ENCODE peak calls at places on chromosomes 1 and 21, in ten cellular contexts. One of them, this sample, is unnamed.

GRCh38 chr21:20875741-20876140 is 122.5 kb upstream of the NCAM2 start:
- DNase-seq in activated CD8-positive, alpha-beta memory T cell treated with anti-CD3 and anti-CD28 coated beads for 1 hour: no peak
- DNase-seq in stimulated activated CD4-positive, alpha-beta T cell treated with anti-CD3 and anti-CD28 coated beads, Interleukin-2, amount 100 ng/mL, for 24 hours: no peak
- DNase-seq in activated naive CD4-positive, alpha-beta T cell treated with anti-CD3 and anti-CD28 coated beads, Interleukin-2, amount 10 ng/mL, durations not matched to agents 7 days and 5 days: no peak
- DNase-seq in aorta: no peak
- DNase-seq in NCI-H510A treated with DMSO at 0.1 percent for 48 hours: peak
- DNase-seq in NCI-H345: peak
- DNase-seq in IMR-90: no peak
- DNase-seq in mesenteric fat pad: no peak
- DNase-seq in lower lobe of right lung: no peak
- DNase-seq in this sample: no peak

GRCh38 chr1:112794654-112795239 is 79.6 kb upstream of the PPM1J start:
- DNase-seq in IMR-90: no peak
- DNase-seq in activated naive CD4-positive, alpha-beta T cell treated with anti-CD3 and anti-CD28 coated beads, Interleukin-2, amount 10 ng/mL, durations not matched to agents 7 days and 5 days: no peak
- DNase-seq in activated CD8-positive, alpha-beta memory T cell treated with anti-CD3 and anti-CD28 coated beads for 1 hour: no peak
- DNase-seq in stimulated activated CD4-positive, alpha-beta T cell treated with anti-CD3 and anti-CD28 coated beads, Interleukin-2, amount 100 ng/mL, for 24 hours: no peak
- DNase-seq in NCI-H510A treated with DMSO at 0.1 percent for 48 hours: no peak
- DNase-seq in aorta: no peak
- DNase-seq in NCI-H345: no peak
- DNase-seq in mesenteric fat pad: no peak
- DNase-seq in lower lobe of right lung: no peak
- DNase-seq in this sample: no peak

GRCh38 chr1:66527688-66528087 is 6.3 kb upstream of the SGIP1 start:
- DNase-seq in activated CD8-positive, alpha-beta memory T cell treated with anti-CD3 and anti-CD28 coated beads for 1 hour: no peak
- DNase-seq in stimulated activated CD4-positive, alpha-beta T cell treated with anti-CD3 and anti-CD28 coated beads, Interleukin-2, amount 100 ng/mL, for 24 hours: no peak
- DNase-seq in NCI-H345: no peak
- DNase-seq in IMR-90: peak
- DNase-seq in aorta: no peak
- DNase-seq in mesenteric fat pad: no peak
- DNase-seq in activated naive CD4-positive, alpha-beta T cell treated with anti-CD3 and anti-CD28 coated beads, Interleukin-2, amount 10 ng/mL, durations not matched to agents 7 days and 5 days: no peak
- DNase-seq in lower lobe of right lung: no peak
- DNase-seq in NCI-H510A treated with DMSO at 0.1 percent for 48 hours: no peak
- DNase-seq in this sample: no peak

GRCh38 chr1:183283286-183283685 is 97.2 kb downstream of the LAMC2 start:
- DNase-seq in NCI-H510A treated with DMSO at 0.1 percent for 48 hours: no peak
- DNase-seq in stimulated activated CD4-positive, alpha-beta T cell treated with anti-CD3 and anti-CD28 coated beads, Interleukin-2, amount 100 ng/mL, for 24 hours: no peak
- DNase-seq in activated naive CD4-positive, alpha-beta T cell treated with anti-CD3 and anti-CD28 coated beads, Interleukin-2, amount 10 ng/mL, durations not matched to agents 7 days and 5 days: no peak
- DNase-seq in activated CD8-positive, alpha-beta memory T cell treated with anti-CD3 and anti-CD28 coated beads for 1 hour: no peak
- DNase-seq in mesenteric fat pad: no peak
- DNase-seq in lower lobe of right lung: no peak
- DNase-seq in aorta: no peak
- DNase-seq in IMR-90: no peak
- DNase-seq in NCI-H345: no peak
- DNase-seq in this sample: no peak

GRCh38 chr1:233598891-233599541 is 14.9 kb upstream of the KCNK1 start:
- DNase-seq in lower lobe of right lung: no peak
- DNase-seq in mesenteric fat pad: no peak
- DNase-seq in IMR-90: no peak
- DNase-seq in NCI-H510A treated with DMSO at 0.1 percent for 48 hours: no peak
- DNase-seq in activated CD8-positive, alpha-beta memory T cell treated with anti-CD3 and anti-CD28 coated beads for 1 hour: no peak
- DNase-seq in aorta: no peak
- DNase-seq in NCI-H345: no peak
- DNase-seq in activated naive CD4-positive, alpha-beta T cell treated with anti-CD3 and anti-CD28 coated beads, Interleukin-2, amount 10 ng/mL, durations not matched to agents 7 days and 5 days: peak
- DNase-seq in stimulated activated CD4-positive, alpha-beta T cell treated with anti-CD3 and anti-CD28 coated beads, Interleukin-2, amount 100 ng/mL, for 24 hours: peak
- DNase-seq in this sample: no peak

GRCh38 chr1:2127181-2128145 is 67.1 kb downstream of the FAAP20 start:
- DNase-seq in activated CD8-positive, alpha-beta memory T cell treated with anti-CD3 and anti-CD28 coated beads for 1 hour: no peak
- DNase-seq in IMR-90: no peak
- DNase-seq in activated naive CD4-positive, alpha-beta T cell treated with anti-CD3 and anti-CD28 coated beads, Interleukin-2, amount 10 ng/mL, durations not matched to agents 7 days and 5 days: peak
- DNase-seq in aorta: peak
- DNase-seq in NCI-H510A treated with DMSO at 0.1 percent for 48 hours: no peak
- DNase-seq in mesenteric fat pad: no peak
- DNase-seq in lower lobe of right lung: peak
- DNase-seq in NCI-H345: no peak
- DNase-seq in stimulated activated CD4-positive, alpha-beta T cell treated with anti-CD3 and anti-CD28 coated beads, Interleukin-2, amount 100 ng/mL, for 24 hours: no peak
- DNase-seq in this sample: no peak

GRCh38 chr21:44791993-44792392 is 9.6 kb downstream of the UBE2G2 start:
- DNase-seq in mesenteric fat pad: no peak
- DNase-seq in IMR-90: no peak
- DNase-seq in activated CD8-positive, alpha-beta memory T cell treated with anti-CD3 and anti-CD28 coated beads for 1 hour: no peak
- DNase-seq in activated naive CD4-positive, alpha-beta T cell treated with anti-CD3 and anti-CD28 coated beads, Interleukin-2, amount 10 ng/mL, durations not matched to agents 7 days and 5 days: no peak
- DNase-seq in NCI-H510A treated with DMSO at 0.1 percent for 48 hours: no peak
- DNase-seq in NCI-H345: no peak
- DNase-seq in stimulated activated CD4-positive, alpha-beta T cell treated with anti-CD3 and anti-CD28 coated beads, Interleukin-2, amount 100 ng/mL, for 24 hours: no peak
- DNase-seq in aorta: no peak
- DNase-seq in lower lobe of right lung: no peak
- DNase-seq in this sample: no peak

GRCh38 chr1:88612299-88612698 is 71.8 kb upstream of the PKN2 start:
- DNase-seq in aorta: no peak
- DNase-seq in mesenteric fat pad: no peak
- DNase-seq in lower lobe of right lung: no peak
- DNase-seq in IMR-90: no peak
- DNase-seq in activated CD8-positive, alpha-beta memory T cell treated with anti-CD3 and anti-CD28 coated beads for 1 hour: no peak
- DNase-seq in NCI-H510A treated with DMSO at 0.1 percent for 48 hours: peak
- DNase-seq in stimulated activated CD4-positive, alpha-beta T cell treated with anti-CD3 and anti-CD28 coated beads, Interleukin-2, amount 100 ng/mL, for 24 hours: no peak
- DNase-seq in activated naive CD4-positive, alpha-beta T cell treated with anti-CD3 and anti-CD28 coated beads, Interleukin-2, amount 10 ng/mL, durations not matched to agents 7 days and 5 days: no peak
- DNase-seq in NCI-H345: no peak
- DNase-seq in this sample: no peak

GRCh38 chr1:9289724-9290493 is 2.8 kb upstream of the SPSB1 start:
- DNase-seq in lower lobe of right lung: no peak
- DNase-seq in activated naive CD4-positive, alpha-beta T cell treated with anti-CD3 and anti-CD28 coated beads, Interleukin-2, amount 10 ng/mL, durations not matched to agents 7 days and 5 days: no peak
- DNase-seq in aorta: peak
- DNase-seq in NCI-H345: no peak
- DNase-seq in activated CD8-positive, alpha-beta memory T cell treated with anti-CD3 and anti-CD28 coated beads for 1 hour: no peak
- DNase-seq in IMR-90: peak
- DNase-seq in stimulated activated CD4-positive, alpha-beta T cell treated with anti-CD3 and anti-CD28 coated beads, Interleukin-2, amount 100 ng/mL, for 24 hours: peak
- DNase-seq in mesenteric fat pad: no peak
- DNase-seq in NCI-H510A treated with DMSO at 0.1 percent for 48 hours: no peak
- DNase-seq in this sample: peak

GRCh38 chr1:244084763-244085162 is 33.7 kb downstream of the ZBTB18 start:
- DNase-seq in activated naive CD4-positive, alpha-beta T cell treated with anti-CD3 and anti-CD28 coated beads, Interleukin-2, amount 10 ng/mL, durations not matched to agents 7 days and 5 days: no peak
- DNase-seq in aorta: no peak
- DNase-seq in stimulated activated CD4-positive, alpha-beta T cell treated with anti-CD3 and anti-CD28 coated beads, Interleukin-2, amount 100 ng/mL, for 24 hours: no peak
- DNase-seq in NCI-H510A treated with DMSO at 0.1 percent for 48 hours: no peak
- DNase-seq in NCI-H345: no peak
- DNase-seq in activated CD8-positive, alpha-beta memory T cell treated with anti-CD3 and anti-CD28 coated beads for 1 hour: no peak
- DNase-seq in lower lobe of right lung: no peak
- DNase-seq in IMR-90: no peak
- DNase-seq in mesenteric fat pad: no peak
- DNase-seq in this sample: no peak

GRCh38 chr1:119370748-119371147 is 2.2 kb downstream of the HAO2 start:
- DNase-seq in activated CD8-positive, alpha-beta memory T cell treated with anti-CD3 and anti-CD28 coated beads for 1 hour: no peak
- DNase-seq in stimulated activated CD4-positive, alpha-beta T cell treated with anti-CD3 and anti-CD28 coated beads, Interleukin-2, amount 100 ng/mL, for 24 hours: no peak
- DNase-seq in IMR-90: no peak
- DNase-seq in lower lobe of right lung: no peak
- DNase-seq in mesenteric fat pad: no peak
- DNase-seq in activated naive CD4-positive, alpha-beta T cell treated with anti-CD3 and anti-CD28 coated beads, Interleukin-2, amount 10 ng/mL, durations not matched to agents 7 days and 5 days: no peak
- DNase-seq in NCI-H510A treated with DMSO at 0.1 percent for 48 hours: no peak
- DNase-seq in NCI-H345: no peak
- DNase-seq in aorta: no peak
- DNase-seq in this sample: no peak

GRCh38 chr1:1177452-1178206 is 3.9 kb downstream of the TTLL10 start:
- DNase-seq in activated CD8-positive, alpha-beta memory T cell treated with anti-CD3 and anti-CD28 coated beads for 1 hour: no peak
- DNase-seq in activated naive CD4-positive, alpha-beta T cell treated with anti-CD3 and anti-CD28 coated beads, Interleukin-2, amount 10 ng/mL, durations not matched to agents 7 days and 5 days: peak
- DNase-seq in mesenteric fat pad: no peak
- DNase-seq in lower lobe of right lung: peak
- DNase-seq in NCI-H510A treated with DMSO at 0.1 percent for 48 hours: no peak
- DNase-seq in NCI-H345: no peak
- DNase-seq in aorta: peak
- DNase-seq in IMR-90: no peak
- DNase-seq in stimulated activated CD4-positive, alpha-beta T cell treated with anti-CD3 and anti-CD28 coated beads, Interleukin-2, amount 100 ng/mL, for 24 hours: no peak
- DNase-seq in this sample: no peak

GRCh38 chr1:156464335-156464734 is 36.2 kb downstream of the MEF2D start:
- DNase-seq in NCI-H510A treated with DMSO at 0.1 percent for 48 hours: no peak
- DNase-seq in activated CD8-positive, alpha-beta memory T cell treated with anti-CD3 and anti-CD28 coated beads for 1 hour: no peak
- DNase-seq in IMR-90: peak
- DNase-seq in lower lobe of right lung: no peak
- DNase-seq in mesenteric fat pad: no peak
- DNase-seq in stimulated activated CD4-positive, alpha-beta T cell treated with anti-CD3 and anti-CD28 coated beads, Interleukin-2, amount 100 ng/mL, for 24 hours: no peak
- DNase-seq in aorta: peak
- DNase-seq in NCI-H345: no peak
- DNase-seq in activated naive CD4-positive, alpha-beta T cell treated with anti-CD3 and anti-CD28 coated beads, Interleukin-2, amount 10 ng/mL, durations not matched to agents 7 days and 5 days: no peak
- DNase-seq in this sample: peak

GRCh38 chr21:46434322-46434958 is 24.3 kb upstream of the DIP2A start:
- DNase-seq in stimulated activated CD4-positive, alpha-beta T cell treated with anti-CD3 and anti-CD28 coated beads, Interleukin-2, amount 100 ng/mL, for 24 hours: no peak
- DNase-seq in activated naive CD4-positive, alpha-beta T cell treated with anti-CD3 and anti-CD28 coated beads, Interleukin-2, amount 10 ng/mL, durations not matched to agents 7 days and 5 days: no peak
- DNase-seq in aorta: no peak
- DNase-seq in lower lobe of right lung: no peak
- DNase-seq in activated CD8-positive, alpha-beta memory T cell treated with anti-CD3 and anti-CD28 coated beads for 1 hour: no peak
- DNase-seq in NCI-H345: no peak
- DNase-seq in NCI-H510A treated with DMSO at 0.1 percent for 48 hours: no peak
- DNase-seq in mesenteric fat pad: no peak
- DNase-seq in IMR-90: no peak
- DNase-seq in this sample: no peak

GRCh38 chr1:92755541-92756351 is 29.2 kb downstream of the EVI5 start:
- DNase-seq in lower lobe of right lung: no peak
- DNase-seq in aorta: peak
- DNase-seq in NCI-H510A treated with DMSO at 0.1 percent for 48 hours: no peak
- DNase-seq in activated naive CD4-positive, alpha-beta T cell treated with anti-CD3 and anti-CD28 coated beads, Interleukin-2, amount 10 ng/mL, durations not matched to agents 7 days and 5 days: no peak
- DNase-seq in activated CD8-positive, alpha-beta memory T cell treated with anti-CD3 and anti-CD28 coated beads for 1 hour: no peak
- DNase-seq in stimulated activated CD4-positive, alpha-beta T cell treated with anti-CD3 and anti-CD28 coated beads, Interleukin-2, amount 100 ng/mL, for 24 hours: no peak
- DNase-seq in mesenteric fat pad: no peak
- DNase-seq in NCI-H345: no peak
- DNase-seq in IMR-90: peak
- DNase-seq in this sample: no peak

GRCh38 chr1:165871311-165872067 is 44.1 kb downstream of the UCK2 start:
- DNase-seq in mesenteric fat pad: no peak
- DNase-seq in lower lobe of right lung: peak
- DNase-seq in IMR-90: peak
- DNase-seq in NCI-H510A treated with DMSO at 0.1 percent for 48 hours: no peak
- DNase-seq in aorta: no peak
- DNase-seq in stimulated activated CD4-positive, alpha-beta T cell treated with anti-CD3 and anti-CD28 coated beads, Interleukin-2, amount 100 ng/mL, for 24 hours: peak
- DNase-seq in activated CD8-positive, alpha-beta memory T cell treated with anti-CD3 and anti-CD28 coated beads for 1 hour: peak
- DNase-seq in activated naive CD4-positive, alpha-beta T cell treated with anti-CD3 and anti-CD28 coated beads, Interleukin-2, amount 10 ng/mL, durations not matched to agents 7 days and 5 days: peak
- DNase-seq in NCI-H345: peak
- DNase-seq in this sample: no peak

GRCh38 chr1:48710318-48710717 is 66.4 kb downstream of the BEND5 start:
- DNase-seq in NCI-H510A treated with DMSO at 0.1 percent for 48 hours: no peak
- DNase-seq in mesenteric fat pad: no peak
- DNase-seq in lower lobe of right lung: no peak
- DNase-seq in activated CD8-positive, alpha-beta memory T cell treated with anti-CD3 and anti-CD28 coated beads for 1 hour: no peak
- DNase-seq in stimulated activated CD4-positive, alpha-beta T cell treated with anti-CD3 and anti-CD28 coated beads, Interleukin-2, amount 100 ng/mL, for 24 hours: no peak
- DNase-seq in IMR-90: no peak
- DNase-seq in activated naive CD4-positive, alpha-beta T cell treated with anti-CD3 and anti-CD28 coated beads, Interleukin-2, amount 10 ng/mL, durations not matched to agents 7 days and 5 days: no peak
- DNase-seq in NCI-H345: peak
- DNase-seq in aorta: no peak
- DNase-seq in this sample: no peak

GRCh38 chr1:53328009-53328489 is at the start of gene LRP8:
- DNase-seq in activated CD8-positive, alpha-beta memory T cell treated with anti-CD3 and anti-CD28 coated beads for 1 hour: peak
- DNase-seq in NCI-H510A treated with DMSO at 0.1 percent for 48 hours: peak
- DNase-seq in stimulated activated CD4-positive, alpha-beta T cell treated with anti-CD3 and anti-CD28 coated beads, Interleukin-2, amount 100 ng/mL, for 24 hours: peak
- DNase-seq in activated naive CD4-positive, alpha-beta T cell treated with anti-CD3 and anti-CD28 coated beads, Interleukin-2, amount 10 ng/mL, durations not matched to agents 7 days and 5 days: peak
- DNase-seq in IMR-90: peak
- DNase-seq in lower lobe of right lung: peak
- DNase-seq in NCI-H345: peak
- DNase-seq in aorta: peak
- DNase-seq in mesenteric fat pad: no peak
- DNase-seq in this sample: no peak

GRCh38 chr1:192066202-192066601 is 92.1 kb upstream of the RGS18 start:
- DNase-seq in lower lobe of right lung: no peak
- DNase-seq in stimulated activated CD4-positive, alpha-beta T cell treated with anti-CD3 and anti-CD28 coated beads, Interleukin-2, amount 100 ng/mL, for 24 hours: no peak
- DNase-seq in aorta: no peak
- DNase-seq in activated naive CD4-positive, alpha-beta T cell treated with anti-CD3 and anti-CD28 coated beads, Interleukin-2, amount 10 ng/mL, durations not matched to agents 7 days and 5 days: no peak
- DNase-seq in mesenteric fat pad: no peak
- DNase-seq in IMR-90: peak
- DNase-seq in NCI-H345: no peak
- DNase-seq in NCI-H510A treated with DMSO at 0.1 percent for 48 hours: no peak
- DNase-seq in activated CD8-positive, alpha-beta memory T cell treated with anti-CD3 and anti-CD28 coated beads for 1 hour: no peak
- DNase-seq in this sample: no peak

GRCh38 chr1:25808481-25809244 is 8.7 kb downstream of the SELENON start:
- DNase-seq in lower lobe of right lung: no peak
- DNase-seq in NCI-H345: no peak
- DNase-seq in IMR-90: no peak
- DNase-seq in mesenteric fat pad: no peak
- DNase-seq in activated naive CD4-positive, alpha-beta T cell treated with anti-CD3 and anti-CD28 coated beads, Interleukin-2, amount 10 ng/mL, durations not matched to agents 7 days and 5 days: no peak
- DNase-seq in stimulated activated CD4-positive, alpha-beta T cell treated with anti-CD3 and anti-CD28 coated beads, Interleukin-2, amount 100 ng/mL, for 24 hours: no peak
- DNase-seq in aorta: peak
- DNase-seq in NCI-H510A treated with DMSO at 0.1 percent for 48 hours: no peak
- DNase-seq in activated CD8-positive, alpha-beta memory T cell treated with anti-CD3 and anti-CD28 coated beads for 1 hour: no peak
- DNase-seq in this sample: no peak

GRCh38 chr21:44525431-44526095 is 14.4 kb downstream of the KRTAP10-1 start:
- DNase-seq in activated CD8-positive, alpha-beta memory T cell treated with anti-CD3 and anti-CD28 coated beads for 1 hour: no peak
- DNase-seq in NCI-H345: no peak
- DNase-seq in stimulated activated CD4-positive, alpha-beta T cell treated with anti-CD3 and anti-CD28 coated beads, Interleukin-2, amount 100 ng/mL, for 24 hours: no peak
- DNase-seq in IMR-90: no peak
- DNase-seq in NCI-H510A treated with DMSO at 0.1 percent for 48 hours: no peak
- DNase-seq in lower lobe of right lung: no peak
- DNase-seq in mesenteric fat pad: peak
- DNase-seq in aorta: peak
- DNase-seq in activated naive CD4-positive, alpha-beta T cell treated with anti-CD3 and anti-CD28 coated beads, Interleukin-2, amount 10 ng/mL, durations not matched to agents 7 days and 5 days: no peak
- DNase-seq in this sample: peak

GRCh38 chr1:66276229-66276628 is 257.7 kb upstream of the SGIP1 start:
- DNase-seq in activated CD8-positive, alpha-beta memory T cell treated with anti-CD3 and anti-CD28 coated beads for 1 hour: no peak
- DNase-seq in activated naive CD4-positive, alpha-beta T cell treated with anti-CD3 and anti-CD28 coated beads, Interleukin-2, amount 10 ng/mL, durations not matched to agents 7 days and 5 days: peak
- DNase-seq in lower lobe of right lung: no peak
- DNase-seq in mesenteric fat pad: no peak
- DNase-seq in aorta: no peak
- DNase-seq in IMR-90: no peak
- DNase-seq in stimulated activated CD4-positive, alpha-beta T cell treated with anti-CD3 and anti-CD28 coated beads, Interleukin-2, amount 100 ng/mL, for 24 hours: peak
- DNase-seq in NCI-H510A treated with DMSO at 0.1 percent for 48 hours: no peak
- DNase-seq in NCI-H345: no peak
- DNase-seq in this sample: no peak

GRCh38 chr1:229579101-229579651 is 20.7 kb upstream of the ABCB10 start:
- DNase-seq in aorta: no peak
- DNase-seq in NCI-H510A treated with DMSO at 0.1 percent for 48 hours: peak
- DNase-seq in lower lobe of right lung: no peak
- DNase-seq in NCI-H345: peak
- DNase-seq in activated naive CD4-positive, alpha-beta T cell treated with anti-CD3 and anti-CD28 coated beads, Interleukin-2, amount 10 ng/mL, durations not matched to agents 7 days and 5 days: no peak
- DNase-seq in stimulated activated CD4-positive, alpha-beta T cell treated with anti-CD3 and anti-CD28 coated beads, Interleukin-2, amount 100 ng/mL, for 24 hours: no peak
- DNase-seq in activated CD8-positive, alpha-beta memory T cell treated with anti-CD3 and anti-CD28 coated beads for 1 hour: no peak
- DNase-seq in mesenteric fat pad: no peak
- DNase-seq in IMR-90: peak
- DNase-seq in this sample: no peak

GRCh38 chr1:169809370-169810095 is 14.8 kb upstream of the METTL18 start:
- DNase-seq in lower lobe of right lung: no peak
- DNase-seq in activated naive CD4-positive, alpha-beta T cell treated with anti-CD3 and anti-CD28 coated beads, Interleukin-2, amount 10 ng/mL, durations not matched to agents 7 days and 5 days: no peak
- DNase-seq in activated CD8-positive, alpha-beta memory T cell treated with anti-CD3 and anti-CD28 coated beads for 1 hour: no peak
- DNase-seq in mesenteric fat pad: no peak
- DNase-seq in NCI-H510A treated with DMSO at 0.1 percent for 48 hours: peak
- DNase-seq in IMR-90: peak
- DNase-seq in aorta: no peak
- DNase-seq in NCI-H345: peak
- DNase-seq in stimulated activated CD4-positive, alpha-beta T cell treated with anti-CD3 and anti-CD28 coated beads, Interleukin-2, amount 100 ng/mL, for 24 hours: peak
- DNase-seq in this sample: no peak

GRCh38 chr1:8989821-8990220 is 36.4 kb downstream of the SLC2A7 start:
- DNase-seq in NCI-H510A treated with DMSO at 0.1 percent for 48 hours: no peak
- DNase-seq in NCI-H345: no peak
- DNase-seq in activated naive CD4-positive, alpha-beta T cell treated with anti-CD3 and anti-CD28 coated beads, Interleukin-2, amount 10 ng/mL, durations not matched to agents 7 days and 5 days: peak
- DNase-seq in stimulated activated CD4-positive, alpha-beta T cell treated with anti-CD3 and anti-CD28 coated beads, Interleukin-2, amount 100 ng/mL, for 24 hours: no peak
- DNase-seq in aorta: no peak
- DNase-seq in mesenteric fat pad: no peak
- DNase-seq in lower lobe of right lung: no peak
- DNase-seq in activated CD8-positive, alpha-beta memory T cell treated with anti-CD3 and anti-CD28 coated beads for 1 hour: no peak
- DNase-seq in IMR-90: no peak
- DNase-seq in this sample: no peak

GRCh38 chr1:84709175-84709574 is 18.9 kb upstream of the SSX2IP start:
- DNase-seq in activated CD8-positive, alpha-beta memory T cell treated with anti-CD3 and anti-CD28 coated beads for 1 hour: no peak
- DNase-seq in lower lobe of right lung: no peak
- DNase-seq in activated naive CD4-positive, alpha-beta T cell treated with anti-CD3 and anti-CD28 coated beads, Interleukin-2, amount 10 ng/mL, durations not matched to agents 7 days and 5 days: no peak
- DNase-seq in NCI-H510A treated with DMSO at 0.1 percent for 48 hours: no peak
- DNase-seq in stimulated activated CD4-positive, alpha-beta T cell treated with anti-CD3 and anti-CD28 coated beads, Interleukin-2, amount 100 ng/mL, for 24 hours: no peak
- DNase-seq in IMR-90: no peak
- DNase-seq in NCI-H345: no peak
- DNase-seq in aorta: no peak
- DNase-seq in mesenteric fat pad: no peak
- DNase-seq in this sample: no peak

GRCh38 chr1:27527223-27527856 is 37.4 kb upstream of the WASF2 start:
- DNase-seq in activated CD8-positive, alpha-beta memory T cell treated with anti-CD3 and anti-CD28 coated beads for 1 hour: no peak
- DNase-seq in lower lobe of right lung: peak
- DNase-seq in NCI-H510A treated with DMSO at 0.1 percent for 48 hours: peak
- DNase-seq in stimulated activated CD4-positive, alpha-beta T cell treated with anti-CD3 and anti-CD28 coated beads, Interleukin-2, amount 100 ng/mL, for 24 hours: peak
- DNase-seq in IMR-90: peak
- DNase-seq in aorta: no peak
- DNase-seq in NCI-H345: peak
- DNase-seq in mesenteric fat pad: no peak
- DNase-seq in activated naive CD4-positive, alpha-beta T cell treated with anti-CD3 and anti-CD28 coated beads, Interleukin-2, amount 10 ng/mL, durations not matched to agents 7 days and 5 days: peak
- DNase-seq in this sample: no peak

GRCh38 chr1:69673301-69673700 is 105.6 kb downstream of the LRRC7 start:
- DNase-seq in NCI-H345: peak
- DNase-seq in mesenteric fat pad: no peak
- DNase-seq in aorta: no peak
- DNase-seq in stimulated activated CD4-positive, alpha-beta T cell treated with anti-CD3 and anti-CD28 coated beads, Interleukin-2, amount 100 ng/mL, for 24 hours: no peak
- DNase-seq in NCI-H510A treated with DMSO at 0.1 percent for 48 hours: peak
- DNase-seq in activated CD8-positive, alpha-beta memory T cell treated with anti-CD3 and anti-CD28 coated beads for 1 hour: no peak
- DNase-seq in lower lobe of right lung: no peak
- DNase-seq in IMR-90: no peak
- DNase-seq in activated naive CD4-positive, alpha-beta T cell treated with anti-CD3 and anti-CD28 coated beads, Interleukin-2, amount 10 ng/mL, durations not matched to agents 7 days and 5 days: no peak
- DNase-seq in this sample: no peak

This sample was measured in suprapubic skin.